ENCODE peak calls at places on chromosomes 7 and 10, in ten cellular contexts. J, X, P, S, Y, R, E, M, G and C are unnamed samples.

GRCh38 chr10:96271017-96271815 is at the start of gene BLNK:
- DNase-seq in J (no peak), X (peak), P (peak), S (peak), Y (peak), R (no peak), E (peak), M (peak), G (no peak), C (peak)

GRCh38 chr10:86872757-86873156 is 84.7 kb downstream of the MMRN2 start:
- DNase-seq in J (no peak), X (no peak), P (no peak), S (no peak), Y (no peak), R (no peak), E (no peak), M (peak), G (no peak), C (no peak)

GRCh38 chr10:110625951-110626855 is 17.9 kb upstream of the RBM20 start:
- DNase-seq in J (no peak), X (no peak), P (no peak), S (no peak), Y (no peak), R (no peak), E (no peak), M (no peak), G (no peak), C (no peak)

GRCh38 chr10:114470956-114471905 is 66.9 kb upstream of the AFAP1L2 start:
- DNase-seq in J (peak), X (peak), P (peak), S (peak), Y (no peak), R (peak), E (peak), M (peak), G (peak), C (peak)

GRCh38 chr10:1201010-1201807 is 145.0 kb downstream of the WDR37 start:
- DNase-seq in J (no peak), X (no peak), P (no peak), S (no peak), Y (no peak), R (no peak), E (no peak), M (no peak), G (no peak), C (no peak)

GRCh38 chr10:3292601-3293000 is 120.0 kb upstream of the PITRM1 start:
- DNase-seq in J (peak), X (no peak), P (no peak), S (no peak), Y (no peak), R (no peak), E (no peak), M (no peak), G (no peak), C (no peak)

GRCh38 chr7:134343796-134344195 is 27.1 kb upstream of the SLC35B4 start:
- DNase-seq in J (no peak), X (no peak), P (no peak), S (no peak), Y (no peak), R (no peak), E (no peak), M (no peak), G (no peak), C (no peak)

GRCh38 chr7:155581107-155581830 is 34.9 kb upstream of the CNPY1 start:
- DNase-seq in J (no peak), X (peak), P (no peak), S (no peak), Y (no peak), R (no peak), E (no peak), M (no peak), G (no peak), C (no peak)

GRCh38 chr10:62266147-62266546 is 2.5 kb downstream of the RTKN2 start:
- DNase-seq in J (no peak), X (no peak), P (no peak), S (peak), Y (no peak), R (no peak), E (no peak), M (no peak), G (no peak), C (peak)

GRCh38 chr7:41627921-41628320 is 75.0 kb downstream of the INHBA start:
- DNase-seq in J (no peak), X (no peak), P (no peak), S (no peak), Y (no peak), R (no peak), E (no peak), M (no peak), G (no peak), C (no peak)

GRCh38 chr10:57898231-57898630 is 369.5 kb downstream of the IPMK start:
- DNase-seq in J (no peak), X (no peak), P (no peak), S (peak), Y (no peak), R (no peak), E (no peak), M (no peak), G (no peak), C (peak)

GRCh38 chr7:17105701-17106100 is 192.8 kb upstream of the AHR start:
- DNase-seq in J (no peak), X (no peak), P (no peak), S (no peak), Y (no peak), R (no peak), E (no peak), M (peak), G (no peak), C (no peak)

GRCh38 chr10:132458595-132459251 is 61.7 kb downstream of the PWWP2B start:
- DNase-seq in J (peak), X (peak), P (peak), S (peak), Y (no peak), R (peak), E (peak), M (peak), G (no peak), C (peak)